ENCODE peak calls at places on chromosomes 1 and 21, in six cellular contexts. One of them, this sample, is unnamed.

GRCh38 chr1:234958066-234958701 is 170.5 kb downstream of the TOMM20 start:
- DNase-seq in cardiac muscle cell: no peak
- DNase-seq in T-helper 9 cell: no peak
- DNase-seq in endothelial cell: no peak
- DNase-seq in mesothelial cell of epicardium: no peak
- DNase-seq in stimulated activated CD8-positive, alpha-beta memory T cell treated with anti-CD3 and anti-CD28 coated beads, Interleukin-15, amount 100 ng/mL, for 4 hours: no peak
- DNase-seq in this sample: peak; percentile 79

GRCh38 chr1:8858112-8858668 is 20.3 kb downstream of the ENO1 start:
- DNase-seq in stimulated activated CD8-positive, alpha-beta memory T cell treated with anti-CD3 and anti-CD28 coated beads, Interleukin-15, amount 100 ng/mL, for 4 hours: no peak
- DNase-seq in endothelial cell: peak; percentile 47
- DNase-seq in cardiac muscle cell: peak; percentile 60
- DNase-seq in T-helper 9 cell: no peak
- DNase-seq in mesothelial cell of epicardium: no peak
- DNase-seq in this sample: peak; percentile 89

GRCh38 chr1:237670296-237670695 is 220.4 kb downstream of the ZP4 start:
- DNase-seq in mesothelial cell of epicardium: no peak
- DNase-seq in cardiac muscle cell: no peak
- DNase-seq in T-helper 9 cell: no peak
- DNase-seq in stimulated activated CD8-positive, alpha-beta memory T cell treated with anti-CD3 and anti-CD28 coated beads, Interleukin-15, amount 100 ng/mL, for 4 hours: no peak
- DNase-seq in endothelial cell: no peak
- DNase-seq in this sample: no peak

GRCh38 chr1:25140073-25140797 is 92.1 kb downstream of the SYF2 start:
- DNase-seq in cardiac muscle cell: no peak
- DNase-seq in endothelial cell: no peak
- DNase-seq in mesothelial cell of epicardium: no peak
- DNase-seq in stimulated activated CD8-positive, alpha-beta memory T cell treated with anti-CD3 and anti-CD28 coated beads, Interleukin-15, amount 100 ng/mL, for 4 hours: no peak
- DNase-seq in T-helper 9 cell: no peak
- DNase-seq in this sample: peak; percentile 65

GRCh38 chr1:17405898-17406759 is 33.3 kb downstream of the RCC2 start:
- DNase-seq in cardiac muscle cell: peak; percentile 82
- DNase-seq in mesothelial cell of epicardium: peak; percentile 69
- DNase-seq in T-helper 9 cell: no peak
- DNase-seq in stimulated activated CD8-positive, alpha-beta memory T cell treated with anti-CD3 and anti-CD28 coated beads, Interleukin-15, amount 100 ng/mL, for 4 hours: peak; percentile 2
- DNase-seq in endothelial cell: peak; percentile 83
- DNase-seq in this sample: peak; percentile 93

GRCh38 chr1:9728451-9729295 is 77.1 kb downstream of the PIK3CD start:
- DNase-seq in mesothelial cell of epicardium: no peak
- DNase-seq in cardiac muscle cell: no peak
- DNase-seq in endothelial cell: no peak
- DNase-seq in T-helper 9 cell: peak; percentile 31
- DNase-seq in stimulated activated CD8-positive, alpha-beta memory T cell treated with anti-CD3 and anti-CD28 coated beads, Interleukin-15, amount 100 ng/mL, for 4 hours: no peak
- DNase-seq in this sample: no peak

GRCh38 chr1:231807498-231807897 is 180.9 kb downstream of the DISC1 start:
- DNase-seq in T-helper 9 cell: no peak
- DNase-seq in cardiac muscle cell: no peak
- DNase-seq in stimulated activated CD8-positive, alpha-beta memory T cell treated with anti-CD3 and anti-CD28 coated beads, Interleukin-15, amount 100 ng/mL, for 4 hours: no peak
- DNase-seq in endothelial cell: no peak
- DNase-seq in mesothelial cell of epicardium: no peak
- DNase-seq in this sample: no peak

GRCh38 chr1:199854681-199855321 is 172.7 kb upstream of the NR5A2 start:
- DNase-seq in mesothelial cell of epicardium: no peak
- DNase-seq in endothelial cell: no peak
- DNase-seq in T-helper 9 cell: no peak
- DNase-seq in cardiac muscle cell: no peak
- DNase-seq in stimulated activated CD8-positive, alpha-beta memory T cell treated with anti-CD3 and anti-CD28 coated beads, Interleukin-15, amount 100 ng/mL, for 4 hours: no peak
- DNase-seq in this sample: no peak

GRCh38 chr1:185375583-185375982 is 58.5 kb upstream of the IVNS1ABP start:
- DNase-seq in cardiac muscle cell: no peak
- DNase-seq in endothelial cell: no peak
- DNase-seq in mesothelial cell of epicardium: no peak
- DNase-seq in T-helper 9 cell: no peak
- DNase-seq in stimulated activated CD8-positive, alpha-beta memory T cell treated with anti-CD3 and anti-CD28 coated beads, Interleukin-15, amount 100 ng/mL, for 4 hours: no peak
- DNase-seq in this sample: no peak

GRCh38 chr1:60427194-60427593 is 353.6 kb upstream of the C1orf87 start:
- DNase-seq in mesothelial cell of epicardium: no peak
- DNase-seq in endothelial cell: no peak
- DNase-seq in stimulated activated CD8-positive, alpha-beta memory T cell treated with anti-CD3 and anti-CD28 coated beads, Interleukin-15, amount 100 ng/mL, for 4 hours: no peak
- DNase-seq in T-helper 9 cell: no peak
- DNase-seq in cardiac muscle cell: no peak
- DNase-seq in this sample: no peak

GRCh38 chr1:221863635-221864034 is 121.7 kb upstream of the DUSP10 start:
- DNase-seq in mesothelial cell of epicardium: no peak
- DNase-seq in cardiac muscle cell: no peak
- DNase-seq in stimulated activated CD8-positive, alpha-beta memory T cell treated with anti-CD3 and anti-CD28 coated beads, Interleukin-15, amount 100 ng/mL, for 4 hours: no peak
- DNase-seq in T-helper 9 cell: no peak
- DNase-seq in endothelial cell: no peak
- DNase-seq in this sample: no peak

GRCh38 chr1:5836776-5837440 is 155.3 kb downstream of the NPHP4 start:
- DNase-seq in endothelial cell: no peak
- DNase-seq in stimulated activated CD8-positive, alpha-beta memory T cell treated with anti-CD3 and anti-CD28 coated beads, Interleukin-15, amount 100 ng/mL, for 4 hours: no peak
- DNase-seq in cardiac muscle cell: no peak
- DNase-seq in mesothelial cell of epicardium: no peak
- DNase-seq in T-helper 9 cell: no peak
- DNase-seq in this sample: no peak

GRCh38 chr1:67752306-67752705 is 67.3 kb downstream of the GADD45A start:
- DNase-seq in mesothelial cell of epicardium: no peak
- DNase-seq in endothelial cell: no peak
- DNase-seq in stimulated activated CD8-positive, alpha-beta memory T cell treated with anti-CD3 and anti-CD28 coated beads, Interleukin-15, amount 100 ng/mL, for 4 hours: no peak
- DNase-seq in T-helper 9 cell: no peak
- DNase-seq in cardiac muscle cell: no peak
- DNase-seq in this sample: peak; percentile 79

GRCh38 chr1:158002630-158003408 is 9.4 kb downstream of the KIRREL1 start:
- DNase-seq in mesothelial cell of epicardium: peak; percentile 68
- DNase-seq in endothelial cell: no peak
- DNase-seq in cardiac muscle cell: peak; percentile 38
- DNase-seq in stimulated activated CD8-positive, alpha-beta memory T cell treated with anti-CD3 and anti-CD28 coated beads, Interleukin-15, amount 100 ng/mL, for 4 hours: no peak
- DNase-seq in T-helper 9 cell: no peak
- DNase-seq in this sample: peak; percentile 83

GRCh38 chr1:54355931-54356679 is 50.1 kb downstream of the SSBP3 start:
- DNase-seq in T-helper 9 cell: no peak
- DNase-seq in cardiac muscle cell: peak; percentile 89
- DNase-seq in endothelial cell: no peak
- DNase-seq in mesothelial cell of epicardium: no peak
- DNase-seq in stimulated activated CD8-positive, alpha-beta memory T cell treated with anti-CD3 and anti-CD28 coated beads, Interleukin-15, amount 100 ng/mL, for 4 hours: no peak
- DNase-seq in this sample: no peak

GRCh38 chr1:201585099-201585498 is 46.2 kb downstream of the NAV1 start:
- DNase-seq in stimulated activated CD8-positive, alpha-beta memory T cell treated with anti-CD3 and anti-CD28 coated beads, Interleukin-15, amount 100 ng/mL, for 4 hours: no peak
- DNase-seq in mesothelial cell of epicardium: no peak
- DNase-seq in endothelial cell: no peak
- DNase-seq in T-helper 9 cell: no peak
- DNase-seq in cardiac muscle cell: no peak
- DNase-seq in this sample: no peak

GRCh38 chr1:156880473-156880872 is 13.0 kb upstream of the PEAR1 start:
- DNase-seq in endothelial cell: no peak
- DNase-seq in stimulated activated CD8-positive, alpha-beta memory T cell treated with anti-CD3 and anti-CD28 coated beads, Interleukin-15, amount 100 ng/mL, for 4 hours: no peak
- DNase-seq in cardiac muscle cell: no peak
- DNase-seq in mesothelial cell of epicardium: no peak
- DNase-seq in T-helper 9 cell: no peak
- DNase-seq in this sample: no peak

GRCh38 chr1:51907079-51907702 is 28.7 kb upstream of the NRDC start:
- DNase-seq in T-helper 9 cell: no peak
- DNase-seq in endothelial cell: no peak
- DNase-seq in mesothelial cell of epicardium: no peak
- DNase-seq in stimulated activated CD8-positive, alpha-beta memory T cell treated with anti-CD3 and anti-CD28 coated beads, Interleukin-15, amount 100 ng/mL, for 4 hours: no peak
- DNase-seq in cardiac muscle cell: no peak
- DNase-seq in this sample: no peak

GRCh38 chr1:85137660-85138059 is 63.2 kb downstream of the SYDE2 start:
- DNase-seq in stimulated activated CD8-positive, alpha-beta memory T cell treated with anti-CD3 and anti-CD28 coated beads, Interleukin-15, amount 100 ng/mL, for 4 hours: no peak
- DNase-seq in mesothelial cell of epicardium: no peak
- DNase-seq in T-helper 9 cell: no peak
- DNase-seq in endothelial cell: no peak
- DNase-seq in cardiac muscle cell: no peak
- DNase-seq in this sample: no peak

GRCh38 chr1:150066838-150067183 is 765 bp upstream of the VPS45 start:
- DNase-seq in cardiac muscle cell: peak; percentile 75
- DNase-seq in endothelial cell: peak; percentile 49
- DNase-seq in T-helper 9 cell: peak; percentile 13
- DNase-seq in stimulated activated CD8-positive, alpha-beta memory T cell treated with anti-CD3 and anti-CD28 coated beads, Interleukin-15, amount 100 ng/mL, for 4 hours: no peak
- DNase-seq in mesothelial cell of epicardium: peak; percentile 71
- DNase-seq in this sample: peak; percentile 88

GRCh38 chr1:221751267-221751887 is 9.5 kb upstream of the DUSP10 start:
- DNase-seq in cardiac muscle cell: no peak
- DNase-seq in T-helper 9 cell: no peak
- DNase-seq in stimulated activated CD8-positive, alpha-beta memory T cell treated with anti-CD3 and anti-CD28 coated beads, Interleukin-15, amount 100 ng/mL, for 4 hours: no peak
- DNase-seq in mesothelial cell of epicardium: no peak
- DNase-seq in endothelial cell: no peak
- DNase-seq in this sample: no peak

GRCh38 chr21:45516671-45517151 is 25.5 kb downstream of the SLC19A1 start:
- DNase-seq in mesothelial cell of epicardium: no peak
- DNase-seq in stimulated activated CD8-positive, alpha-beta memory T cell treated with anti-CD3 and anti-CD28 coated beads, Interleukin-15, amount 100 ng/mL, for 4 hours: no peak
- DNase-seq in T-helper 9 cell: no peak
- DNase-seq in cardiac muscle cell: no peak
- DNase-seq in endothelial cell: no peak
- DNase-seq in this sample: peak; percentile 43

GRCh38 chr1:163875214-163875926 is 553.6 kb downstream of the NUF2 start:
- DNase-seq in mesothelial cell of epicardium: peak; percentile 38
- DNase-seq in cardiac muscle cell: no peak
- DNase-seq in T-helper 9 cell: no peak
- DNase-seq in stimulated activated CD8-positive, alpha-beta memory T cell treated with anti-CD3 and anti-CD28 coated beads, Interleukin-15, amount 100 ng/mL, for 4 hours: no peak
- DNase-seq in endothelial cell: no peak
- DNase-seq in this sample: no peak

GRCh38 chr1:116224111-116224510 is 112.9 kb downstream of the MAB21L3 start:
- DNase-seq in mesothelial cell of epicardium: no peak
- DNase-seq in endothelial cell: no peak
- DNase-seq in T-helper 9 cell: no peak
- DNase-seq in stimulated activated CD8-positive, alpha-beta memory T cell treated with anti-CD3 and anti-CD28 coated beads, Interleukin-15, amount 100 ng/mL, for 4 hours: no peak
- DNase-seq in cardiac muscle cell: no peak
- DNase-seq in this sample: no peak

GRCh38 chr1:13513885-13514546 is at the start of gene LRRC38:
- DNase-seq in endothelial cell: peak; percentile 30
- DNase-seq in mesothelial cell of epicardium: no peak
- DNase-seq in stimulated activated CD8-positive, alpha-beta memory T cell treated with anti-CD3 and anti-CD28 coated beads, Interleukin-15, amount 100 ng/mL, for 4 hours: no peak
- DNase-seq in cardiac muscle cell: peak; percentile 23
- DNase-seq in T-helper 9 cell: no peak
- DNase-seq in this sample: peak; percentile 64

GRCh38 chr21:30102881-30103280 is 63.7 kb downstream of the CLDN17 start:
- DNase-seq in T-helper 9 cell: no peak
- DNase-seq in endothelial cell: no peak
- DNase-seq in mesothelial cell of epicardium: no peak
- DNase-seq in stimulated activated CD8-positive, alpha-beta memory T cell treated with anti-CD3 and anti-CD28 coated beads, Interleukin-15, amount 100 ng/mL, for 4 hours: no peak
- DNase-seq in cardiac muscle cell: no peak
- DNase-seq in this sample: no peak

GRCh38 chr1:31936278-31936965 is 1.7 kb downstream of the PTP4A2 start:
- DNase-seq in T-helper 9 cell: no peak
- DNase-seq in cardiac muscle cell: no peak
- DNase-seq in stimulated activated CD8-positive, alpha-beta memory T cell treated with anti-CD3 and anti-CD28 coated beads, Interleukin-15, amount 100 ng/mL, for 4 hours: no peak
- DNase-seq in mesothelial cell of epicardium: no peak
- DNase-seq in endothelial cell: no peak
- DNase-seq in this sample: no peak

GRCh38 chr21:31326478-31327247 is 17.4 kb downstream of the TIAM1 start:
- DNase-seq in mesothelial cell of epicardium: no peak
- DNase-seq in stimulated activated CD8-positive, alpha-beta memory T cell treated with anti-CD3 and anti-CD28 coated beads, Interleukin-15, amount 100 ng/mL, for 4 hours: no peak
- DNase-seq in cardiac muscle cell: no peak
- DNase-seq in endothelial cell: no peak
- DNase-seq in T-helper 9 cell: no peak
- DNase-seq in this sample: no peak